ENCODE peak calls at places on chromosomes 12 and 14, in seven cellular contexts. H is WERI-Rb-1, V is epithelial cell of esophagus, R is K562, Y is left lung, X is psoas muscle, K is AG09319. G is an unnamed sample.

GRCh38 chr14:105314287-105315185 is at the start of gene PACS2:
- DNase-seq in H (peak; percentile 62), V (peak; percentile 82), R (peak; percentile 85), Y (no peak), X (peak; percentile 88), K (peak; percentile 71), G (no peak)

GRCh38 chr12:45244561-45245348 is 28.9 kb downstream of the ANO6 start:
- DNase-seq in H (no peak), V (peak; percentile 36), R (no peak), Y (no peak), X (no peak), K (peak; percentile 60), G (no peak)

GRCh38 chr12:3510597-3510996 is 19.6 kb downstream of the PRMT8 start:
- DNase-seq in H (no peak), V (no peak), R (no peak), Y (no peak), X (no peak), K (no peak), G (no peak)

GRCh38 chr14:23828001-23828400 is 125.6 kb upstream of the DHRS4 start:
- DNase-seq in H (no peak), V (no peak), R (no peak), Y (no peak), X (no peak), K (no peak), G (no peak)

GRCh38 chr14:37246427-37246829 is 48.7 kb downstream of the MIPOL1 start:
- DNase-seq in H (no peak), V (peak; percentile 64), R (peak; percentile 54), Y (no peak), X (no peak), K (peak; percentile 27), G (no peak)

GRCh38 chr14:72291908-72292688 is 359.9 kb downstream of the RGS6 start:
- DNase-seq in H (peak; percentile 25), V (peak; percentile 49), R (peak; percentile 20), Y (no peak), X (no peak), K (no peak), G (no peak)

GRCh38 chr12:67220065-67220464 is 49.1 kb upstream of the CAND1 start:
- DNase-seq in H (peak; percentile 63), V (peak; percentile 63), R (peak; percentile 18), Y (no peak), X (no peak), K (no peak), G (no peak)

GRCh38 chr12:109878749-109879148 is 1.6 kb downstream of the GLTP start:
- DNase-seq in H (no peak), V (peak; percentile 44), R (no peak), Y (no peak), X (no peak), K (no peak), G (no peak)

GRCh38 chr12:51323966-51324895 is at the start of gene BIN2:
- DNase-seq in H (no peak), V (no peak), R (no peak), Y (peak; percentile 75), X (peak; percentile 75), K (no peak), G (no peak)

GRCh38 chr14:99507860-99508640 is 26.8 kb downstream of the CCNK start:
- DNase-seq in H (peak; percentile 8), V (no peak), R (no peak), Y (no peak), X (no peak), K (no peak), G (no peak)

GRCh38 chr12:113422929-113423669 is 919 bp downstream of the SDSL start:
- DNase-seq in H (no peak), V (peak; percentile 20), R (no peak), Y (no peak), X (no peak), K (no peak), G (no peak)

GRCh38 chr12:49872381-49872780 is 29.5 kb upstream of the BCDIN3D start:
- DNase-seq in H (no peak), V (no peak), R (no peak), Y (no peak), X (no peak), K (no peak), G (no peak)

GRCh38 chr14:91835197-91835919 is 32.0 kb downstream of the TC2N start:
- DNase-seq in H (no peak), V (peak; percentile 23), R (no peak), Y (no peak), X (no peak), K (no peak), G (no peak)

GRCh38 chr14:50232276-50232642 is 881 bp upstream of the SOS2 start:
- DNase-seq in H (peak; percentile 25), V (no peak), R (peak; percentile 25), Y (no peak), X (no peak), K (no peak), G (no peak)

GRCh38 chr12:52168019-52168717 is 23.6 kb downstream of the KRT80 start:
- DNase-seq in H (no peak), V (peak; percentile 78), R (no peak), Y (no peak), X (no peak), K (no peak), G (no peak)

GRCh38 chr12:54385251-54385914 is 850 bp upstream of the ZNF385A start:
- DNase-seq in H (peak; percentile 92), V (no peak), R (no peak), Y (no peak), X (peak; percentile 72), K (no peak), G (no peak)

GRCh38 chr12:19746471-19746870 is 307.2 kb downstream of the AEBP2 start:
- DNase-seq in H (no peak), V (no peak), R (no peak), Y (no peak), X (no peak), K (no peak), G (no peak)

GRCh38 chr14:20866194-20866593 is 25.0 kb upstream of the RNASE3 start:
- DNase-seq in H (no peak), V (no peak), R (no peak), Y (no peak), X (no peak), K (no peak), G (no peak)

GRCh38 chr14:20866963-20867362 is 24.2 kb upstream of the RNASE3 start:
- DNase-seq in H (no peak), V (no peak), R (no peak), Y (no peak), X (no peak), K (no peak), G (no peak)
- TF ChIP-seq CTCF in H (peak; percentile 31), V (peak; percentile 27), R (peak; percentile 55), Y (no peak), X (no peak), K (peak; percentile 29), G (no peak)

GRCh38 chr14:64688028-64688427 is 16.2 kb upstream of the PLEKHG3 start:
- DNase-seq in H (no peak), V (no peak), R (no peak), Y (no peak), X (no peak), K (no peak), G (no peak)

GRCh38 chr14:64692189-64692588 is 12.0 kb upstream of the PLEKHG3 start:
- DNase-seq in H (no peak), V (peak; percentile 44), R (no peak), Y (no peak), X (no peak), K (no peak), G (no peak)

GRCh38 chr14:64688801-64689200 is 15.4 kb upstream of the PLEKHG3 start:
- DNase-seq in H (no peak), V (no peak), R (no peak), Y (no peak), X (no peak), K (no peak), G (no peak)

GRCh38 chr14:64686216-64686615 is 18.0 kb upstream of the PLEKHG3 start:
- DNase-seq in H (no peak), V (no peak), R (no peak), Y (no peak), X (no peak), K (no peak), G (no peak)

DNA sequence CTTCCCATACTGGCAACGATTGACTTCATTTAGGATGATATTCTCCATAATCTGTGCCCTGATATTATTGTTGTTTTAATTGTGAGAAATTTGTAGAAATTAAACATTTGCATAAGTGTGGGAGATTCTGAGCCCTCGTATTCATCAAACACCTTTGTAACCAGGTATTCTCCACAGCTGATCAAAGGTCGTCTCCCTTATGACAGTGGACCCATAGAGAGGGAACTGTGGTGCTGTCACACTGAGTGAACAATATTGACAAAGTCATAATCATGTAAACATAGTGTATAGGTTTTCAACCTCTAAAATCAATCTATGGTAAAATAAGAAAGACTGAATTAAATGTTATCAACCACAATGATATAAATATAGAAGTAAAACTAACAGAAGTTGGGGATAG is 14.9 kb upstream of the PLEKHG3 start:
- DNase-seq in H (no peak), V (no peak), R (no peak), Y (no peak), X (no peak), K (no peak), G (no peak)
- TF ChIP-seq CTCF in H (no peak), V (no peak), R (no peak), Y (no peak), X (no peak), K (no peak), G (no peak)

DNA sequence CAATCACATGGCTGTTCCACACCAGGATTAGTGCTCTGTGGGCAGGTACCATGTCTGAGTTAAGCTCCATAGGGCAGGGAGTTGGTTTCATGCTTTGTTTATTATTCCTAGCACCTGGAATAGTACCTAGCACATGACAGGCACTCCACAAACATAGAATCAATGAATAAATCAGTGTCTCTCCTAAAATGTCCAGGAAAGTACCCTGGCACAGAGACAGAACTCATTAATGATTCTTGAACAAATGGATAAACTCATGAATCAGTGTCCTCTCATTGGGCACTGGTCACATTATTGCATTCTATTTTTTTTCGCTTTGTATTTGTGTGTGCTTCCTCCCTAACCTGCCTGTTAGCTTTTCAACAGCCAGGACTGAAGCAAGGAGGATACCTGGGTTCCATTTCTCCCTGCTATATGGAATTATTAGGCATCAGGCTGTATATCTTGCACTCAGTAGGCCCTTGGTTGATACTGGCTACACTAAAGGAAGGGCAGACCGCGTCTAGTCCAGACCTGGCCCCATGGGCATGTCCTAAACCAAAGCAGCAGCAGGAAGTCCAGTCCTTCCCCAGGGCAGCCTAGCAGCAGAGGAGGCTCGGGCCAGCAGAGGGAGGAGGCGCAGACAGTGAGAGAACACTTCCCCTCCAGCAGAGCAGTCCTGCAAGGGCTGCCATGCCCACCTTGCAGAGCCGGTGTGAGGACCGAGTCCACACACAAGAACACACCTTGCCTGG is 18.4 kb downstream of the HDAC7 start:
- DNase-seq in H (no peak), V (no peak), R (no peak), Y (peak; percentile 60), X (no peak), K (no peak), G (no peak)
- TF ChIP-seq CTCF in H (no peak), V (no peak), R (no peak), Y (peak; percentile 20), X (no peak), K (peak; percentile 22), G (no peak)

DNA sequence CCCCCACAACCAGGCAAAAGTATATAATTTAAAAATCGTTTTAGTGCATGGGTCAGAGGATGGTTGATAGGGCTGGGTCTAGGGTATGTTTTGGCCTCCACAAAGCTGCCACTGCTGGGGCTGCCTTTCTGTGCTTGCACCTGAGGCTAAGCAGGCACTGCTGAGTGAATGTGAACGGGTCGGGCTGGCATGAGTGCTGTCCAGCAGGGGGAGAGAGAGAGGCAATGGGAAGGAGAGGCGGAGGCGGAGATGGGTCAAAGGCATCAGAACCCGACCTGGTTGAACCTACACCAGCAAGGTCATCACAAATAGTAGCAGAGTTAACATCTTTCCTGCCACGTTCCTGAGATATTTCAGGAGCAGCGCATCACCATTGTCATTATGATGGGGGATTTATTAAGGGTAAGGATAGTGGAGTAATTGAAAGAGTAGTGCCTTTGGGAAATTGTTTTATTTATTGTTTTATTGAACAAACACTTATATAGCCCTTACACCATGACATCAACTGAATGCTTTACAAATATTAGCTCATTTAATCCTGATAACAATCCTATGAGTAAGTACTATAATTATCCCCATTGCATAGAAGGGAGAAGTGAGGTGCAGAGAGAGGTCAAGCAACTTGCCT is 5.8 kb upstream of the NRXN3 start:
- DNase-seq in H (peak; percentile 76), V (peak; percentile 50), R (peak; percentile 35), Y (no peak), X (no peak), K (no peak), G (no peak)
- TF ChIP-seq CTCF in H (peak; percentile 93), V (peak; percentile 67), R (peak; percentile 67), Y (peak; percentile 30), X (no peak), K (peak; percentile 21), G (no peak)